ENCODE peak calls at places on chromosomes 7 and 10, in four cellular contexts. T is AG04450, V is endodermal cell, K is right lobe of liver. W is an unnamed sample.

GRCh38 chr10:4847580-4848020 is 21.6 kb downstream of the AKR1E2 start:
- DNase-seq in T (peak; percentile 32), V (no peak), K (no peak), W (peak; percentile 89)

GRCh38 chr10:126519188-126519587 is 130.9 kb upstream of the ADAM12 start:
- DNase-seq in T (no peak), V (no peak), K (no peak), W (no peak)

GRCh38 chr10:5089869-5090268 is 4.3 kb upstream of the AKR1C3 start:
- DNase-seq in T (no peak), V (peak; percentile 53), K (no peak), W (peak; percentile 41)

GRCh38 chr10:24851595-24851994 is 100.8 kb downstream of the PRTFDC1 start:
- DNase-seq in T (no peak), V (no peak), K (no peak), W (peak; percentile 72)

GRCh38 chr7:25360471-25360870 is 132.2 kb upstream of the NPVF start:
- DNase-seq in T (no peak), V (no peak), K (no peak), W (no peak)

GRCh38 chr10:98431016-98431415 is 15.7 kb downstream of the HPS1 start:
- DNase-seq in T (no peak), V (no peak), K (no peak), W (no peak)

GRCh38 chr10:101071266-101071884 is 9.6 kb downstream of the KAZALD1 start:
- DNase-seq in T (no peak), V (no peak), K (no peak), W (peak; percentile 25)

GRCh38 chr7:136063337-136063666 is 86.1 kb upstream of the MTPN start:
- DNase-seq in T (no peak), V (no peak), K (no peak), W (no peak)

GRCh38 chr10:36533316-36533715 is 592.1 kb upstream of the ANKRD30A start:
- DNase-seq in T (no peak), V (no peak), K (no peak), W (no peak)

GRCh38 chr10:64159910-64160872 is 639.0 kb downstream of the REEP3 start:
- DNase-seq in T (no peak), V (no peak), K (no peak), W (no peak)

GRCh38 chr7:40571796-40572195 is 437.0 kb downstream of the SUGCT start:
- DNase-seq in T (no peak), V (peak; percentile 70), K (no peak), W (peak; percentile 53)

GRCh38 chr10:62261666-62262065 is 7.0 kb downstream of the RTKN2 start:
- DNase-seq in T (no peak), V (no peak), K (no peak), W (no peak)

GRCh38 chr7:34156336-34156735 is 251.0 kb downstream of the BMPER start:
- DNase-seq in T (no peak), V (no peak), K (no peak), W (peak; percentile 61)

GRCh38 chr10:97081621-97082235 is 104.0 kb downstream of the SLIT1 start:
- DNase-seq in T (peak; percentile 29), V (peak; percentile 94), K (no peak), W (peak; percentile 67)

GRCh38 chr7:155597753-155598140 is 46.7 kb upstream of the RBM33 start:
- DNase-seq in T (no peak), V (no peak), K (no peak), W (peak; percentile 9)

GRCh38 chr10:30970760-30971460 is 60.8 kb downstream of the ZNF438 start:
- DNase-seq in T (no peak), V (no peak), K (no peak), W (peak; percentile 70)

GRCh38 chr10:12469345-12469744 is 120.0 kb downstream of the CAMK1D start:
- DNase-seq in T (no peak), V (no peak), K (no peak), W (no peak)

GRCh38 chr10:4141471-4141870 is 356.5 kb upstream of the KLF6 start:
- DNase-seq in T (no peak), V (peak; percentile 73), K (no peak), W (peak; percentile 42)

GRCh38 chr7:30080818-30081217 is 52.6 kb downstream of the PLEKHA8 start:
- DNase-seq in T (no peak), V (no peak), K (no peak), W (no peak)

GRCh38 chr7:6546852-6547251 is 4.4 kb downstream of the GRID2IP start:
- DNase-seq in T (no peak), V (no peak), K (no peak), W (no peak)

GRCh38 chr7:45921381-45921698 is 268 bp upstream of the IGFBP3 start:
- DNase-seq in T (no peak), V (no peak), K (peak; percentile 57), W (no peak)
- H3K4me3 ChIP-seq in T (peak overlapping the region; percentile 67), V (peak overlapping the region; percentile 74), K (peak overlapping the region; percentile 59), W (peak overlapping the region; percentile 11)

DNA sequence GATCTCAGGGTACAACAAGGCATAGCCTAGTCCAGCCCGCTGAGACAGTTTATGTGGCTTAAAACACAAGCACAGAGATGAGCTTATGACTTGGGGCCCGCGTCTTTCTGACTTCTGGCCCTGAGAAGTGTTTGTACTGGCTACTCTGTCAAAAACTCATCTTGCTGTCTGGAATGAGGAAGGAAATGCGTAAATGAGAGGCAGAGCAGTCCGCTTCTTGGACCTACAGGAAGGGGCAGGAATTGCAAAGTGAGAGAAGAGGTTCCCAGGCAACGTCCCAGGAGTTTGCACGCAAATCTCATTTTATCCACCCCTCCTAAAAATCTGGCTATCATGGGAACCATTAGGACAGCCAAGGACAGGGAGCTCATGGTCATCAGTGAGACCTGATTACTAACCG is 5.5 kb downstream of the ANXA11 start:
- DNase-seq in T (no peak), V (peak; percentile 54), K (no peak), W (peak; percentile 97)
- TF ChIP-seq CTCF in T (peak; percentile 31), V (peak; percentile 46), K (no peak), W (peak; percentile 39)

GRCh38 chr10:89207801-89208551 is 859 bp upstream of the CH25H start:
- DNase-seq in T (no peak), V (peak; percentile 81), K (peak; percentile 62), W (peak; percentile 33)
- H3K4me3 ChIP-seq in T (peak overlapping the region; percentile 61), V (peak overlapping the region; percentile 76), K (peak overlapping the region; percentile 47), W (peak overlapping the region; percentile 47)

DNA sequence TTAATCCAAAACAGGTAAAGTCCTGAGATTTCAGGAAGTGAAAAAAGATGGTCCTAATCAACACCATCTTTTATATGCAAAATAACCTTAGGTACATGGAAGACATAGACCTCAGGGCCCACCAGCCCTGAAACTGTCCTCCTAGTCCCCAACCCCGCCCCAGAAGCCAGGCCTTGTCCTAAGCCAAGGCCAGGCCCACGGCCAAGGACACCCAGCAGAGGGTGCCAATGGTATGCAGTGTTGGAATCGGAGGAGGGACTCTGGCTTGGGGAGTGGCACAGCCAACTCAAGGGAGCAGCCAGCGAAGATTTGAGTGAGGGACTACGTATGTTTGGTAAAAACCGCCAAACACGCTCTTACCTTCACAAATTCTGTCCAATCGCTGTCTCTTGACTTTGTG is 96.7 kb downstream of the ZRANB1 start:
- DNase-seq in T (no peak), V (peak; percentile 87), K (peak; percentile 62), W (no peak)
- TF ChIP-seq CTCF in T (peak; percentile 6), V (peak; percentile 63), K (peak; percentile 38), W (no peak)

DNA sequence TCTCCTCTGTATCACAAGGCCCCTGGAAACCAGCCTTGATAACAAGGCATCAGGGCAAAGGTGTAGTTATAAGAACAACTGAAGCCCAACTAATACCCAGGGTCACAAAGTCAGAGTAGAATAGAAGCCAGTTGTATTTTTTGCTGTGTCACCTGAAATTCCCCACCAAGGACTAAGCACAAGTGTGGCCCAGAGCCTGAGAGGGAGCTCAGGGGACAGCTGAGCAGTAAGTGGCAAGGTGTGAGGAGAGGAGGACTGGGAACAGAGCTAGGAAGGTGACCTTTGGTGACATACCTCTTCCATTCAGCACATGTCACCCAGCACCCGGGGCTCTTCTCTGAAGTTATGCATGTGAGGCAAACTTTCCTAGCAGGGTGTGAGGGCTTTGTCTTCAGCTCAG is 179.9 kb downstream of the HECW1 start:
- DNase-seq in T (no peak), V (peak; percentile 61), K (no peak), W (no peak)
- H3K4me3 ChIP-seq in T (no peak overlapping the region), V (peak overlapping the region; percentile 11), K (no peak overlapping the region), W (no peak overlapping the region)

DNA sequence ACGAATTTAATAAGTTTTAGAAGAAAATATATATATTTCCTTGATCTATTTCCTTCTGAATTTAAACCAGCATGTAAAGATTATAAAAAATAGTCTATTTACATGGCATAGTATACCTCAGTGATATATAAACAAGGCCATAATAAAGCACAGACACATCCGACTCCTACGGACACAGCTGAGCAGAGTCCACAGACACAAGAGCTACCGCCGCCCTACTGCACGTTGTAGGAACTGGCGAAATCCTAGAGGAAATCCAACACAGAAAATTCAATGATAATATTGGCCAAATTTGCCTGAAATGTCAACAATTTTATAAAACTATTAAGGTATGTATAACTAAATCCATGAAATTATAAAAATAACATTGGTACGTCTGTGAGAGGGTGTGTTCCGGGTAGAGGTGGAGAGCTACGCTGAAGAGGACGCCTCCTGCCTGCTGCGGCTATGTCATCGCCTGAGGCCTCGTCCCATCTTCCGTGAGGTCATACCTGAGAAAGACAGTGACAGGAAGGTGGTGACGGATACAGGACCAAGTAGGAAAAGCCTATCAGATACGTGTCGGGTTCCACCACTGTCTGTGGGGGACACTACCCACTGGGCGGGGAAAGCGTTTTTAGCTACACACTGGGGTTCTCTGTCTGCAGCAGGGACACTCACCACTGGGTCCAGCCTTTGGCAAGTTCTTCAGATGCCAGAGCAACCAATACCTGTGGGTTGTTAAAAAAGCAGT is 29.3 kb upstream of the NCAPG2 start:
- DNase-seq in T (no peak), V (no peak), K (no peak), W (no peak)
- TF ChIP-seq CTCF in T (no peak), V (peak; percentile 52), K (no peak), W (no peak)

DNA sequence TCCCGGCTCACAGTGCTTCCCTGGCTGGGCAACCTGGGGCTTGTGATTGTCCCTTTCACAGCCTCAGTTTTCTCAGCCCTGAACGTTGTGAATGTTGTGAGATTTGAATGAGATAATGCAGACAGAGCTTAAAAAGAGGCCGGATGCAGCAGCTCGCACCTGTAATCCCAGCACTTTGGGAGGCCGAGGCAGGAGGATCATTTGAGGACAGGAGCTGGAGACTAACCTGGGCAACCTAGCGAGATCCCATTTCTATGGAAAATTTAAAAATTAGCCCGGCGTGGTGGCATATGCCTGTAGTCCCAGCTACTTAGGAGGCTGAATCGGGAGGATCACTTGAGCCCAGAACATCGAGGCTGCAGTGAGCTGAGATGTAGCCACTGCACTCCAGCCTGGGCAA is 56.6 kb downstream of the SPOCK2 start:
- DNase-seq in T (no peak), V (no peak), K (no peak), W (no peak)
- H3K4me3 ChIP-seq in T (no peak overlapping the region), V (no peak overlapping the region), K (no peak overlapping the region), W (no peak overlapping the region)

W was measured in cardiac fibroblast.